ENCODE peak calls at places on chromosomes 4 and X, in ten cellular contexts. One of them, this sample, is unnamed.

GRCh38 chr4:65589331-65589730 is 81.0 kb downstream of the EPHA5 start:
- DNase-seq in CD4-positive, alpha-beta T cell: no peak
- DNase-seq in NCI-H1105: no peak
- DNase-seq in effector memory CD4-positive, alpha-beta T cell: no peak
- DNase-seq in activated CD8-positive, alpha-beta memory T cell treated with anti-CD3 and anti-CD28 coated beads for 1 hour: no peak
- DNase-seq in D341Med: no peak
- DNase-seq in upper lobe of right lung: no peak
- DNase-seq in GM13976: no peak
- DNase-seq in small intestine: no peak
- DNase-seq in PC-3: peak
- DNase-seq in this sample: no peak

GRCh38 chr4:6378493-6379445 is 93.6 kb downstream of the PPP2R2C start:
- DNase-seq in activated CD8-positive, alpha-beta memory T cell treated with anti-CD3 and anti-CD28 coated beads for 1 hour: no peak
- DNase-seq in upper lobe of right lung: no peak
- DNase-seq in small intestine: no peak
- DNase-seq in GM13976: no peak
- DNase-seq in PC-3: no peak
- DNase-seq in CD4-positive, alpha-beta T cell: no peak
- DNase-seq in NCI-H1105: no peak
- DNase-seq in effector memory CD4-positive, alpha-beta T cell: no peak
- DNase-seq in D341Med: no peak
- DNase-seq in this sample: no peak

GRCh38 chr4:54547299-54548097 is 110.3 kb upstream of the KIT start:
- DNase-seq in D341Med: no peak
- DNase-seq in small intestine: peak
- DNase-seq in PC-3: no peak
- DNase-seq in CD4-positive, alpha-beta T cell: no peak
- DNase-seq in NCI-H1105: no peak
- DNase-seq in effector memory CD4-positive, alpha-beta T cell: no peak
- DNase-seq in upper lobe of right lung: no peak
- DNase-seq in GM13976: no peak
- DNase-seq in activated CD8-positive, alpha-beta memory T cell treated with anti-CD3 and anti-CD28 coated beads for 1 hour: no peak
- DNase-seq in this sample: peak

GRCh38 chr4:165343353-165344191 is 16.1 kb downstream of the MSMO1 start:
- DNase-seq in GM13976: no peak
- DNase-seq in effector memory CD4-positive, alpha-beta T cell: no peak
- DNase-seq in small intestine: peak
- DNase-seq in NCI-H1105: peak
- DNase-seq in upper lobe of right lung: no peak
- DNase-seq in PC-3: peak
- DNase-seq in D341Med: no peak
- DNase-seq in CD4-positive, alpha-beta T cell: no peak
- DNase-seq in activated CD8-positive, alpha-beta memory T cell treated with anti-CD3 and anti-CD28 coated beads for 1 hour: no peak
- DNase-seq in this sample: no peak

GRCh38 chrX:154010330-154011087 is 9.2 kb downstream of the IRAK1 start:
- DNase-seq in CD4-positive, alpha-beta T cell: no peak
- DNase-seq in upper lobe of right lung: peak
- DNase-seq in D341Med: no peak
- DNase-seq in small intestine: peak
- DNase-seq in NCI-H1105: no peak
- DNase-seq in activated CD8-positive, alpha-beta memory T cell treated with anti-CD3 and anti-CD28 coated beads for 1 hour: no peak
- DNase-seq in effector memory CD4-positive, alpha-beta T cell: no peak
- DNase-seq in PC-3: no peak
- DNase-seq in GM13976: no peak
- DNase-seq in this sample: no peak

GRCh38 chr4:82861529-82861928 is 29.4 kb downstream of the SEC31A start:
- DNase-seq in PC-3: no peak
- DNase-seq in CD4-positive, alpha-beta T cell: no peak
- DNase-seq in activated CD8-positive, alpha-beta memory T cell treated with anti-CD3 and anti-CD28 coated beads for 1 hour: no peak
- DNase-seq in effector memory CD4-positive, alpha-beta T cell: no peak
- DNase-seq in GM13976: no peak
- DNase-seq in small intestine: no peak
- DNase-seq in upper lobe of right lung: no peak
- DNase-seq in NCI-H1105: no peak
- DNase-seq in D341Med: no peak
- DNase-seq in this sample: no peak

GRCh38 chr4:188109157-188109755 is at the start of gene TRIML2:
- DNase-seq in CD4-positive, alpha-beta T cell: no peak
- DNase-seq in effector memory CD4-positive, alpha-beta T cell: no peak
- DNase-seq in upper lobe of right lung: no peak
- DNase-seq in small intestine: no peak
- DNase-seq in activated CD8-positive, alpha-beta memory T cell treated with anti-CD3 and anti-CD28 coated beads for 1 hour: no peak
- DNase-seq in PC-3: peak
- DNase-seq in GM13976: no peak
- DNase-seq in D341Med: no peak
- DNase-seq in NCI-H1105: no peak
- DNase-seq in this sample: no peak

GRCh38 chr4:13881880-13882279 is 254.4 kb upstream of the BOD1L1 start:
- DNase-seq in activated CD8-positive, alpha-beta memory T cell treated with anti-CD3 and anti-CD28 coated beads for 1 hour: no peak
- DNase-seq in CD4-positive, alpha-beta T cell: no peak
- DNase-seq in PC-3: no peak
- DNase-seq in NCI-H1105: no peak
- DNase-seq in D341Med: no peak
- DNase-seq in upper lobe of right lung: no peak
- DNase-seq in effector memory CD4-positive, alpha-beta T cell: no peak
- DNase-seq in GM13976: no peak
- DNase-seq in small intestine: no peak
- DNase-seq in this sample: no peak

GRCh38 chr4:39085891-39086290 is 23.9 kb downstream of the KLHL5 start:
- DNase-seq in activated CD8-positive, alpha-beta memory T cell treated with anti-CD3 and anti-CD28 coated beads for 1 hour: no peak
- DNase-seq in NCI-H1105: no peak
- DNase-seq in GM13976: no peak
- DNase-seq in PC-3: no peak
- DNase-seq in effector memory CD4-positive, alpha-beta T cell: no peak
- DNase-seq in D341Med: no peak
- DNase-seq in CD4-positive, alpha-beta T cell: no peak
- DNase-seq in upper lobe of right lung: no peak
- DNase-seq in small intestine: no peak
- DNase-seq in this sample: no peak

GRCh38 chr4:72418458-72418857 is 150.6 kb downstream of the ADAMTS3 start:
- DNase-seq in small intestine: no peak
- DNase-seq in GM13976: no peak
- DNase-seq in upper lobe of right lung: no peak
- DNase-seq in effector memory CD4-positive, alpha-beta T cell: no peak
- DNase-seq in activated CD8-positive, alpha-beta memory T cell treated with anti-CD3 and anti-CD28 coated beads for 1 hour: no peak
- DNase-seq in PC-3: peak
- DNase-seq in CD4-positive, alpha-beta T cell: no peak
- DNase-seq in D341Med: peak
- DNase-seq in NCI-H1105: peak
- DNase-seq in this sample: no peak

GRCh38 chrX:80879143-80879542 is 69.5 kb upstream of the BRWD3 start:
- DNase-seq in activated CD8-positive, alpha-beta memory T cell treated with anti-CD3 and anti-CD28 coated beads for 1 hour: no peak
- DNase-seq in CD4-positive, alpha-beta T cell: no peak
- DNase-seq in upper lobe of right lung: no peak
- DNase-seq in GM13976: no peak
- DNase-seq in NCI-H1105: peak
- DNase-seq in D341Med: no peak
- DNase-seq in effector memory CD4-positive, alpha-beta T cell: no peak
- DNase-seq in small intestine: peak
- DNase-seq in PC-3: peak
- DNase-seq in this sample: no peak

GRCh38 chrX:133375558-133376340 is 39.5 kb downstream of the GPC4 start:
- DNase-seq in small intestine: peak
- DNase-seq in D341Med: peak
- DNase-seq in PC-3: no peak
- DNase-seq in CD4-positive, alpha-beta T cell: no peak
- DNase-seq in NCI-H1105: no peak
- DNase-seq in effector memory CD4-positive, alpha-beta T cell: no peak
- DNase-seq in activated CD8-positive, alpha-beta memory T cell treated with anti-CD3 and anti-CD28 coated beads for 1 hour: no peak
- DNase-seq in GM13976: no peak
- DNase-seq in upper lobe of right lung: no peak
- DNase-seq in this sample: no peak

GRCh38 chr4:6172093-6172926 is 28.0 kb downstream of the JAKMIP1 start:
- DNase-seq in activated CD8-positive, alpha-beta memory T cell treated with anti-CD3 and anti-CD28 coated beads for 1 hour: no peak
- DNase-seq in NCI-H1105: no peak
- DNase-seq in D341Med: no peak
- DNase-seq in effector memory CD4-positive, alpha-beta T cell: no peak
- DNase-seq in CD4-positive, alpha-beta T cell: no peak
- DNase-seq in small intestine: no peak
- DNase-seq in PC-3: no peak
- DNase-seq in upper lobe of right lung: no peak
- DNase-seq in GM13976: no peak
- DNase-seq in this sample: no peak

This sample was measured in germinal center.